ENCODE peak calls at places on chromosomes 11 and 22, in ten cellular contexts. One of them, this sample, is unnamed.

GRCh38 chr11:4074266-4074665 is 20.3 kb upstream of the RRM1 start:
- DNase-seq in amniotic epithelial cell: peak
- DNase-seq in nephron progenitor cell: no peak
- DNase-seq in activated CD8-positive, alpha-beta memory T cell treated with anti-CD3 and anti-CD28 coated beads for 24 hours: no peak
- DNase-seq in renal cortical epithelial cell: no peak
- DNase-seq in fibroblast of mammary gland: no peak
- DNase-seq in AG10803: no peak
- DNase-seq in bronchial epithelial cell: peak
- DNase-seq in uterus: no peak
- DNase-seq in stimulated activated CD4-positive, alpha-beta T cell treated with anti-CD3 and anti-CD28 coated beads, Interleukin-15, amount 100 ng/mL, for 1 hour: no peak
- DNase-seq in this sample: no peak

GRCh38 chr11:131710511-131710910 is 340.1 kb downstream of the NTM start:
- DNase-seq in AG10803: peak
- DNase-seq in nephron progenitor cell: no peak
- DNase-seq in bronchial epithelial cell: peak
- DNase-seq in uterus: no peak
- DNase-seq in renal cortical epithelial cell: peak
- DNase-seq in fibroblast of mammary gland: peak
- DNase-seq in amniotic epithelial cell: no peak
- DNase-seq in activated CD8-positive, alpha-beta memory T cell treated with anti-CD3 and anti-CD28 coated beads for 24 hours: no peak
- DNase-seq in stimulated activated CD4-positive, alpha-beta T cell treated with anti-CD3 and anti-CD28 coated beads, Interleukin-15, amount 100 ng/mL, for 1 hour: no peak
- DNase-seq in this sample: no peak

GRCh38 chr22:19806213-19807160 is 45.9 kb downstream of the TBX1 start:
- DNase-seq in fibroblast of mammary gland: no peak
- DNase-seq in nephron progenitor cell: no peak
- DNase-seq in AG10803: no peak
- DNase-seq in stimulated activated CD4-positive, alpha-beta T cell treated with anti-CD3 and anti-CD28 coated beads, Interleukin-15, amount 100 ng/mL, for 1 hour: no peak
- DNase-seq in uterus: peak
- DNase-seq in bronchial epithelial cell: peak
- DNase-seq in renal cortical epithelial cell: peak
- DNase-seq in amniotic epithelial cell: no peak
- DNase-seq in activated CD8-positive, alpha-beta memory T cell treated with anti-CD3 and anti-CD28 coated beads for 24 hours: no peak
- DNase-seq in this sample: peak

GRCh38 chr22:26348810-26349526 is 80.1 kb upstream of the ASPHD2 start:
- DNase-seq in bronchial epithelial cell: no peak
- DNase-seq in fibroblast of mammary gland: no peak
- DNase-seq in activated CD8-positive, alpha-beta memory T cell treated with anti-CD3 and anti-CD28 coated beads for 24 hours: no peak
- DNase-seq in AG10803: no peak
- DNase-seq in renal cortical epithelial cell: no peak
- DNase-seq in nephron progenitor cell: no peak
- DNase-seq in uterus: no peak
- DNase-seq in stimulated activated CD4-positive, alpha-beta T cell treated with anti-CD3 and anti-CD28 coated beads, Interleukin-15, amount 100 ng/mL, for 1 hour: no peak
- DNase-seq in amniotic epithelial cell: no peak
- DNase-seq in this sample: no peak

GRCh38 chr11:7143908-7144307 is 55.1 kb downstream of the RBMXL2 start:
- DNase-seq in nephron progenitor cell: no peak
- DNase-seq in amniotic epithelial cell: peak
- DNase-seq in bronchial epithelial cell: peak
- DNase-seq in stimulated activated CD4-positive, alpha-beta T cell treated with anti-CD3 and anti-CD28 coated beads, Interleukin-15, amount 100 ng/mL, for 1 hour: no peak
- DNase-seq in activated CD8-positive, alpha-beta memory T cell treated with anti-CD3 and anti-CD28 coated beads for 24 hours: no peak
- DNase-seq in fibroblast of mammary gland: peak
- DNase-seq in AG10803: peak
- DNase-seq in renal cortical epithelial cell: peak
- DNase-seq in uterus: no peak
- DNase-seq in this sample: no peak

GRCh38 chr22:27113211-27114030 is 456.0 kb downstream of the MIAT start:
- DNase-seq in nephron progenitor cell: no peak
- DNase-seq in activated CD8-positive, alpha-beta memory T cell treated with anti-CD3 and anti-CD28 coated beads for 24 hours: no peak
- DNase-seq in fibroblast of mammary gland: peak
- DNase-seq in amniotic epithelial cell: peak
- DNase-seq in bronchial epithelial cell: peak
- DNase-seq in uterus: peak
- DNase-seq in AG10803: peak
- DNase-seq in stimulated activated CD4-positive, alpha-beta T cell treated with anti-CD3 and anti-CD28 coated beads, Interleukin-15, amount 100 ng/mL, for 1 hour: no peak
- DNase-seq in renal cortical epithelial cell: peak
- DNase-seq in this sample: peak

GRCh38 chr11:63804259-63804658 is 9.0 kb upstream of the SPINDOC start:
- DNase-seq in fibroblast of mammary gland: no peak
- DNase-seq in activated CD8-positive, alpha-beta memory T cell treated with anti-CD3 and anti-CD28 coated beads for 24 hours: no peak
- DNase-seq in AG10803: no peak
- DNase-seq in nephron progenitor cell: no peak
- DNase-seq in amniotic epithelial cell: no peak
- DNase-seq in renal cortical epithelial cell: peak
- DNase-seq in stimulated activated CD4-positive, alpha-beta T cell treated with anti-CD3 and anti-CD28 coated beads, Interleukin-15, amount 100 ng/mL, for 1 hour: no peak
- DNase-seq in uterus: no peak
- DNase-seq in bronchial epithelial cell: peak
- DNase-seq in this sample: no peak

GRCh38 chr11:65377777-65378176 is 4.7 kb downstream of the SLC25A45 start:
- DNase-seq in stimulated activated CD4-positive, alpha-beta T cell treated with anti-CD3 and anti-CD28 coated beads, Interleukin-15, amount 100 ng/mL, for 1 hour: no peak
- DNase-seq in fibroblast of mammary gland: no peak
- DNase-seq in uterus: no peak
- DNase-seq in bronchial epithelial cell: no peak
- DNase-seq in nephron progenitor cell: no peak
- DNase-seq in amniotic epithelial cell: no peak
- DNase-seq in renal cortical epithelial cell: no peak
- DNase-seq in activated CD8-positive, alpha-beta memory T cell treated with anti-CD3 and anti-CD28 coated beads for 24 hours: no peak
- DNase-seq in AG10803: no peak
- DNase-seq in this sample: no peak

GRCh38 chr22:49284389-49284788 is 543.3 kb downstream of the BRD1 start:
- DNase-seq in fibroblast of mammary gland: no peak
- DNase-seq in stimulated activated CD4-positive, alpha-beta T cell treated with anti-CD3 and anti-CD28 coated beads, Interleukin-15, amount 100 ng/mL, for 1 hour: no peak
- DNase-seq in renal cortical epithelial cell: no peak
- DNase-seq in activated CD8-positive, alpha-beta memory T cell treated with anti-CD3 and anti-CD28 coated beads for 24 hours: no peak
- DNase-seq in amniotic epithelial cell: no peak
- DNase-seq in uterus: no peak
- DNase-seq in nephron progenitor cell: no peak
- DNase-seq in bronchial epithelial cell: no peak
- DNase-seq in AG10803: no peak
- DNase-seq in this sample: no peak

GRCh38 chr11:28284206-28284605 is 176.0 kb downstream of the METTL15 start:
- DNase-seq in fibroblast of mammary gland: no peak
- DNase-seq in nephron progenitor cell: no peak
- DNase-seq in renal cortical epithelial cell: no peak
- DNase-seq in uterus: no peak
- DNase-seq in AG10803: no peak
- DNase-seq in stimulated activated CD4-positive, alpha-beta T cell treated with anti-CD3 and anti-CD28 coated beads, Interleukin-15, amount 100 ng/mL, for 1 hour: no peak
- DNase-seq in amniotic epithelial cell: no peak
- DNase-seq in activated CD8-positive, alpha-beta memory T cell treated with anti-CD3 and anti-CD28 coated beads for 24 hours: no peak
- DNase-seq in bronchial epithelial cell: no peak
- DNase-seq in this sample: no peak

GRCh38 chr11:61022311-61023085 is 51.0 kb downstream of the CD6 start:
- DNase-seq in nephron progenitor cell: no peak
- DNase-seq in renal cortical epithelial cell: no peak
- DNase-seq in fibroblast of mammary gland: no peak
- DNase-seq in amniotic epithelial cell: no peak
- DNase-seq in stimulated activated CD4-positive, alpha-beta T cell treated with anti-CD3 and anti-CD28 coated beads, Interleukin-15, amount 100 ng/mL, for 1 hour: no peak
- DNase-seq in uterus: no peak
- DNase-seq in activated CD8-positive, alpha-beta memory T cell treated with anti-CD3 and anti-CD28 coated beads for 24 hours: peak
- DNase-seq in bronchial epithelial cell: no peak
- DNase-seq in AG10803: no peak
- DNase-seq in this sample: no peak

GRCh38 chr22:35430897-35431322 is 31.0 kb downstream of the MCM5 start:
- DNase-seq in amniotic epithelial cell: peak
- DNase-seq in nephron progenitor cell: peak
- DNase-seq in bronchial epithelial cell: peak
- DNase-seq in AG10803: peak
- DNase-seq in uterus: peak
- DNase-seq in renal cortical epithelial cell: peak
- DNase-seq in stimulated activated CD4-positive, alpha-beta T cell treated with anti-CD3 and anti-CD28 coated beads, Interleukin-15, amount 100 ng/mL, for 1 hour: peak
- DNase-seq in activated CD8-positive, alpha-beta memory T cell treated with anti-CD3 and anti-CD28 coated beads for 24 hours: peak
- DNase-seq in fibroblast of mammary gland: peak
- DNase-seq in this sample: peak

GRCh38 chr22:22918297-22918965 is 30.8 kb downstream of the IGLL5 start:
- DNase-seq in renal cortical epithelial cell: no peak
- DNase-seq in nephron progenitor cell: no peak
- DNase-seq in activated CD8-positive, alpha-beta memory T cell treated with anti-CD3 and anti-CD28 coated beads for 24 hours: no peak
- DNase-seq in bronchial epithelial cell: no peak
- DNase-seq in uterus: no peak
- DNase-seq in stimulated activated CD4-positive, alpha-beta T cell treated with anti-CD3 and anti-CD28 coated beads, Interleukin-15, amount 100 ng/mL, for 1 hour: no peak
- DNase-seq in fibroblast of mammary gland: no peak
- DNase-seq in AG10803: no peak
- DNase-seq in amniotic epithelial cell: no peak
- DNase-seq in this sample: no peak

GRCh38 chr11:2940166-2940929 is 11.1 kb upstream of the PHLDA2 start:
- DNase-seq in AG10803: peak
- DNase-seq in amniotic epithelial cell: no peak
- DNase-seq in activated CD8-positive, alpha-beta memory T cell treated with anti-CD3 and anti-CD28 coated beads for 24 hours: no peak
- DNase-seq in uterus: peak
- DNase-seq in stimulated activated CD4-positive, alpha-beta T cell treated with anti-CD3 and anti-CD28 coated beads, Interleukin-15, amount 100 ng/mL, for 1 hour: no peak
- DNase-seq in renal cortical epithelial cell: peak
- DNase-seq in bronchial epithelial cell: peak
- DNase-seq in nephron progenitor cell: no peak
- DNase-seq in fibroblast of mammary gland: peak
- DNase-seq in this sample: no peak

GRCh38 chr22:37021710-37022482 is 2.4 kb downstream of the MPST start:
- DNase-seq in nephron progenitor cell: peak
- DNase-seq in amniotic epithelial cell: peak
- DNase-seq in renal cortical epithelial cell: peak
- DNase-seq in uterus: no peak
- DNase-seq in activated CD8-positive, alpha-beta memory T cell treated with anti-CD3 and anti-CD28 coated beads for 24 hours: peak
- DNase-seq in stimulated activated CD4-positive, alpha-beta T cell treated with anti-CD3 and anti-CD28 coated beads, Interleukin-15, amount 100 ng/mL, for 1 hour: no peak
- DNase-seq in fibroblast of mammary gland: peak
- DNase-seq in bronchial epithelial cell: peak
- DNase-seq in AG10803: peak
- DNase-seq in this sample: peak

GRCh38 chr11:24233041-24233440 is 263.8 kb upstream of the LUZP2 start:
- DNase-seq in amniotic epithelial cell: peak
- DNase-seq in renal cortical epithelial cell: peak
- DNase-seq in stimulated activated CD4-positive, alpha-beta T cell treated with anti-CD3 and anti-CD28 coated beads, Interleukin-15, amount 100 ng/mL, for 1 hour: no peak
- DNase-seq in nephron progenitor cell: no peak
- DNase-seq in activated CD8-positive, alpha-beta memory T cell treated with anti-CD3 and anti-CD28 coated beads for 24 hours: no peak
- DNase-seq in fibroblast of mammary gland: no peak
- DNase-seq in bronchial epithelial cell: peak
- DNase-seq in AG10803: no peak
- DNase-seq in uterus: no peak
- DNase-seq in this sample: no peak

GRCh38 chr11:10666976-10667892 is 26.3 kb downstream of the IRAG1 start:
- DNase-seq in nephron progenitor cell: no peak
- DNase-seq in stimulated activated CD4-positive, alpha-beta T cell treated with anti-CD3 and anti-CD28 coated beads, Interleukin-15, amount 100 ng/mL, for 1 hour: no peak
- DNase-seq in fibroblast of mammary gland: no peak
- DNase-seq in bronchial epithelial cell: no peak
- DNase-seq in activated CD8-positive, alpha-beta memory T cell treated with anti-CD3 and anti-CD28 coated beads for 24 hours: no peak
- DNase-seq in AG10803: peak
- DNase-seq in renal cortical epithelial cell: peak
- DNase-seq in amniotic epithelial cell: peak
- DNase-seq in uterus: no peak
- DNase-seq in this sample: no peak

GRCh38 chr11:67705264-67705663 is 30.8 kb upstream of the ALDH3B2 start:
- DNase-seq in nephron progenitor cell: no peak
- DNase-seq in uterus: no peak
- DNase-seq in renal cortical epithelial cell: no peak
- DNase-seq in amniotic epithelial cell: no peak
- DNase-seq in bronchial epithelial cell: no peak
- DNase-seq in activated CD8-positive, alpha-beta memory T cell treated with anti-CD3 and anti-CD28 coated beads for 24 hours: no peak
- DNase-seq in AG10803: no peak
- DNase-seq in stimulated activated CD4-positive, alpha-beta T cell treated with anti-CD3 and anti-CD28 coated beads, Interleukin-15, amount 100 ng/mL, for 1 hour: no peak
- DNase-seq in fibroblast of mammary gland: no peak
- DNase-seq in this sample: no peak

This sample was measured in left cardiac atrium.